ENCODE peak calls at places on chromosome 3, in six cellular contexts. Y is GM12878, R is breast epithelium, V is uterus, E is right lobe of liver, M is body of pancreas. Z is an unnamed sample.

GRCh38 chr3:112579697-112580096 is 17.9 kb downstream of the SLC35A5 start:
- DNase-seq in Y (no peak), R (no peak), V (no peak), E (no peak), M (no peak), Z (no peak)

GRCh38 chr3:194323785-194324735 is 27.1 kb downstream of the CPN2 start:
- DNase-seq in Y (no peak), R (peak), V (peak), E (peak), M (peak), Z (no peak)

GRCh38 chr3:189824629-189825312 is 193.6 kb downstream of the TP63 start:
- DNase-seq in Y (no peak), R (no peak), V (no peak), E (no peak), M (no peak), Z (no peak)

GRCh38 chr3:128698211-128699011 is 27.6 kb upstream of the RAB7A start:
- DNase-seq in Y (no peak), R (no peak), V (peak), E (peak), M (peak), Z (peak)

GRCh38 chr3:134333522-134334181 is 40.6 kb downstream of the AMOTL2 start:
- DNase-seq in Y (no peak), R (no peak), V (no peak), E (no peak), M (no peak), Z (no peak)

GRCh38 chr3:169389211-169389924 is 274.1 kb downstream of the MECOM start:
- DNase-seq in Y (no peak), R (no peak), V (no peak), E (no peak), M (no peak), Z (no peak)

GRCh38 chr3:45933586-45933985 is 9.7 kb upstream of the CXCR6 start:
- DNase-seq in Y (no peak), R (no peak), V (no peak), E (no peak), M (no peak), Z (no peak)

GRCh38 chr3:128723477-128723876 is 2.5 kb upstream of the RAB7A start:
- DNase-seq in Y (no peak), R (no peak), V (no peak), E (no peak), M (no peak), Z (no peak)

GRCh38 chr3:141076026-141076797 is 25.1 kb downstream of the SPSB4 start:
- DNase-seq in Y (no peak), R (no peak), V (no peak), E (no peak), M (peak), Z (no peak)

GRCh38 chr3:153599685-153600084 is 437.7 kb downstream of the RAP2B start:
- DNase-seq in Y (no peak), R (peak), V (no peak), E (peak), M (peak), Z (no peak)

GRCh38 chr3:120498947-120499346 is 48.2 kb upstream of the FSTL1 start:
- DNase-seq in Y (no peak), R (peak), V (peak), E (no peak), M (peak), Z (no peak)

GRCh38 chr3:85162905-85163304 is 204.1 kb downstream of the CADM2 start:
- DNase-seq in Y (no peak), R (no peak), V (no peak), E (no peak), M (no peak), Z (no peak)

GRCh38 chr3:75254685-75255084 is 409.4 kb upstream of the FRG2C start:
- DNase-seq in Y (no peak), R (no peak), V (no peak), E (no peak), M (no peak), Z (no peak)

GRCh38 chr3:81666502-81667121 is 94.8 kb downstream of the GBE1 start:
- DNase-seq in Y (no peak), R (no peak), V (no peak), E (no peak), M (no peak), Z (no peak)

GRCh38 chr3:66253790-66254620 is 33.2 kb downstream of the SLC25A26 start:
- DNase-seq in Y (no peak), R (no peak), V (no peak), E (no peak), M (no peak), Z (no peak)

GRCh38 chr3:21435871-21436270 is 315.1 kb downstream of the ZNF385D start:
- DNase-seq in Y (no peak), R (no peak), V (no peak), E (no peak), M (peak), Z (no peak)

GRCh38 chr3:69822501-69822900 is 83.2 kb downstream of the MITF start:
- DNase-seq in Y (no peak), R (no peak), V (no peak), E (no peak), M (no peak), Z (no peak)

GRCh38 chr3:159803444-159803843 is 185.2 kb upstream of the IL12A start:
- DNase-seq in Y (no peak), R (no peak), V (no peak), E (no peak), M (no peak), Z (no peak)

GRCh38 chr3:99394831-99395733 is 243.3 kb upstream of the COL8A1 start:
- DNase-seq in Y (no peak), R (no peak), V (no peak), E (no peak), M (no peak), Z (no peak)

GRCh38 chr3:177521305-177521704 is 324.0 kb upstream of the TBL1XR1 start:
- DNase-seq in Y (no peak), R (peak), V (no peak), E (no peak), M (peak), Z (no peak)
- TF ChIP-seq CTCF in Y (no peak), R (peak), V (no peak), E (no peak), M (peak), Z (no peak)

DNA sequence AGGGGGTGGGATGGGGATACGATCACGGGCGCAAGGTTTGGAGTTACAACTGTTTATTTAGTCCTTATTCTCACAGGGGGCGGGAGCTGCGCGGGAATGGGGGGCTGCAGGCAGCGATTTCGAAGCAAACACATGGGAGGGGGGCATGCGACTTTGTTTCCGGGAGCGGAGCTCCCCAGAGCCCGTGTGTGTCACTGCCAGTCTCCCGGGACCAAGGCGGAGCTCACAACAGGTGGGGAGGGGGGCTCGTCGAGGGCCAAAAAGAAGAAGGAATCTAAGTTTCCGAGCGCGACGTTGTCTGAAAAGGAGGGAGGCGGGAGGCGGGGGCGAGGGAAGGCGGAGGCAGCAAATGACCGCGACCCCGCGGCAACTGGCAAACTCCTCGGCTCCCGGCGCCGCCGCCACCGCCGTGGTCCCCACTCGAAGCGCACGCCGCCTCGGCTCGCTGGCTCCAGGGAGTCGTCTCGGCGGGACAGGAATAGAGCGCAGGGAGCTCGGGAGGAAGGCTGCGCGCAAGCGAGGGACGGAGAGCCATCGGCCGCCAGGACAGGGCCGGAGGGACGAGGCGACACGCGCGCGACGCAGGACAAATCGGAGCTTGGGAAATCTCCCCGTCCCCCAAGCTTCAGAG is 1.4 kb downstream of the FOXP1 start:
- DNase-seq in Y (no peak), R (peak), V (peak), E (peak), M (peak), Z (peak)
- TF ChIP-seq POLR2A in Y (no peak), R (peak), V (no peak), E (no peak), M (peak), Z (no peak)

DNA sequence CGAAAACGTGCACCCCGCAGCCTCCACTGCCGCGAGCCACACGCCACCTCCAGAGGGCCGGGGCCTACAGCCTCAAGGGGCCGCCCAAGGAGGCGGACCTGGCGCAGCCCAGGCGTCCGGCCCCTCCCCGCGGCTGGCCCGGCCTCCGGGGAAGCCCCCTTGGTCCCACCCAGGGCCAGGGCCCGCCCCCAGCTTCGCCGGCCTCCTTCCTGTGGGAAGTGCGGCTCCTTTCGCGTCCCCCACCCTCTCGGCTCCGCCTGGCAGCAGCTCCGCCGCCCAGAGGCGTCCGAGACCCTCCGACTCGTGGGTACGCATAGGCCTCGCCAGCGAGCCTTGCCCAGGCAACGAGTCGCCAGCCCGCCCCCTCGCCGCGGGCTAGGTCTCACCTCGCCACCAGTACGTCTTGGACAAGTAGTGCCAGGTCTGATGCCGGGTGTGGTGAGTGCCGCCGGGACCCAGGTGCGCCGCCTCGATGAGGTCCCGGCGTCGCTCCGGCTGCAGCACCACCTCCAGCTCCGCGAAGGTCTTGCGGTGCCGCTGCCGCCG is 640 bp downstream of the ZBTB11 start:
- DNase-seq in Y (peak), R (peak), V (peak), E (peak), M (peak), Z (peak)
- TF ChIP-seq CTCF in Y (no peak), R (peak), V (peak), E (no peak), M (no peak), Z (no peak)

DNA sequence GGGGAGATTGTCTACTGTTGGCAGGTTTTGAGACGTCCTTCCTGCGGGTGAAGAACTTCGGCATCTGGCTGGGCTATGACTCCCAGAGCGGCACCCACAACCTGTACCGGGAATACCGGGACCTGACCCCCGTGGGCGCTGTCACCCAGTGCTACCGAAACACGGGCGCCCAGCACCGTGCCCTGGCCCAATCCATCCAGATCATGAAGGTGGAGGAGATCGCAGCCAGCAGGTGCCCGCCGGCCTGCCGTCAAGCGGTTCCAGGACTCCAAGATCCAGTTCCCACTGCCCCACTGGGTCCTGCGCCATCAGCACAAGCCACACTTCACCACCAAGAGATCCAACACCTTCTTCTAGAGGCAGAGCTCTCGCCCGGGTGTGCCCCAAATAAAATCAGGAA is 194.9 kb upstream of the EPHA6 start:
- DNase-seq in Y (no peak), R (no peak), V (no peak), E (no peak), M (no peak), Z (no peak)
- TF ChIP-seq POLR2A in Y (no peak), R (no peak), V (no peak), E (no peak), M (no peak), Z (no peak)

GRCh38 chr3:79661866-79662265 is 105.9 kb downstream of the ROBO1 start:
- DNase-seq in Y (no peak), R (no peak), V (no peak), E (no peak), M (no peak), Z (no peak)
- TF ChIP-seq CTCF in Y (no peak), R (no peak), V (no peak), E (no peak), M (no peak), Z (no peak)

GRCh38 chr3:5026046-5026362 is 46.8 kb downstream of the BHLHE40 start:
- DNase-seq in Y (no peak), R (no peak), V (no peak), E (no peak), M (no peak), Z (no peak)
- TF ChIP-seq POLR2A in Y (no peak), R (no peak), V (no peak), E (no peak), M (no peak), Z (no peak)

GRCh38 chr3:174397848-174398247 is 461.3 kb upstream of the NAALADL2 start:
- DNase-seq in Y (no peak), R (no peak), V (no peak), E (no peak), M (no peak), Z (no peak)
- TF ChIP-seq CTCF in Y (no peak), R (peak), V (peak), E (peak), M (peak), Z (peak)

GRCh38 chr3:98223907-98224672 is 40.0 kb upstream of the OR5H6 start:
- DNase-seq in Y (no peak), R (no peak), V (no peak), E (no peak), M (no peak), Z (no peak)
- TF ChIP-seq POLR2A in Y (no peak), R (no peak), V (no peak), E (no peak), M (no peak), Z (no peak)

DNA sequence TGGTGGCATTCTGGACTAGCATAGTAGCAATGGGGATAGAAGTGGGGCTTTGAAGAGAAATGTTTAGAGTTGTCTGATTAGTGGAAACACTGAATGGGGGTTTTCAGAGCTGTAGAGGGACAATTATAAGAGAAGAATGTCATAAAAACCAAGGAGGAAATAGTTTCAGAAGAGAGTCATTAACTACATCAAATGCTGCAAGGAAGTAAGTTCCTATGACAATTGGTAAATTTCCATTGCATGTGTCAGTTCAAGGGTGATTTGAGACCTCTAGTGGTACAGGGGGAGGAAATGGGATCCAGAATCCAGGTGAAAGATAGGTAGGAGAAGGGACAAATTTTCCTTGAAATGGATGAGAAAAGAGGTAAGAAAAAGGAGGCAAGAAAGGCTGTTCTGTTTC is 68.3 kb upstream of the TBC1D5 start:
- DNase-seq in Y (no peak), R (no peak), V (no peak), E (no peak), M (no peak), Z (no peak)
- TF ChIP-seq CTCF in Y (peak), R (no peak), V (peak), E (peak), M (peak), Z (no peak)

Z was measured in ovary.